ENCODE peak calls at places on chromosomes 4 and X, in six cellular contexts. R is RPMI7951, T is foreskin melanocyte, V is HCEC 1CT, L is posterior cingulate gyrus, Y is substantia nigra. D is an unnamed sample.

GRCh38 chr4:174425669-174426068 is 96.6 kb downstream of the HPGD start:
- DNase-seq in Y (no peak), V (no peak), T (no peak), R (no peak), L (no peak), D (no peak)

GRCh38 chrX:18401848-18402213 is 23.6 kb upstream of the CDKL5 start:
- DNase-seq in R (no peak), L (no peak), V (no peak), T (no peak), Y (no peak), D (no peak)

GRCh38 chr4:29553842-29554241 is 1166.3 kb upstream of the PCDH7 start:
- DNase-seq in R (no peak), T (no peak), L (no peak), Y (no peak), V (no peak), D (no peak)

GRCh38 chr4:41375561-41375960 is 118.8 kb downstream of the UCHL1 start:
- DNase-seq in Y (no peak), T (no peak), L (no peak), V (no peak), R (no peak), D (no peak)

GRCh38 chr4:522911-523443 is 24.0 kb downstream of the PIGG start:
- DNase-seq in Y (no peak), V (no peak), T (no peak), L (no peak), R (no peak), D (no peak)

GRCh38 chr4:100461796-100462195 is 56.0 kb downstream of the EMCN start:
- DNase-seq in Y (no peak), V (no peak), R (no peak), L (no peak), T (no peak), D (no peak)

GRCh38 chrX:39736219-39737211 is 361.2 kb downstream of the BCOR start:
- DNase-seq in V (peak), R (peak), Y (no peak), L (no peak), T (no peak), D (no peak)

GRCh38 chr4:15197005-15197404 is 194.7 kb downstream of the CPEB2 start:
- DNase-seq in T (peak), V (peak), Y (no peak), L (no peak), R (peak), D (peak)

GRCh38 chr4:186808635-186809018 is 85.0 kb upstream of the FAT1 start:
- DNase-seq in V (peak), T (no peak), L (no peak), Y (no peak), R (peak), D (no peak)

GRCh38 chr4:174496631-174497442 is 25.5 kb downstream of the HPGD start:
- DNase-seq in T (no peak), V (no peak), L (no peak), Y (no peak), R (no peak), D (no peak)

GRCh38 chr4:139872274-139872673 is 206.7 kb downstream of the MGST2 start:
- DNase-seq in L (no peak), R (peak), T (no peak), V (peak), Y (no peak), D (no peak)

GRCh38 chrX:47831788-47832187 is 4.9 kb upstream of the ZNF81 start:
- DNase-seq in L (peak), V (no peak), T (no peak), Y (no peak), R (peak), D (peak)

GRCh38 chrX:16869393-16870094 is 618 bp downstream of the RBBP7 start:
- DNase-seq in Y (no peak), V (peak), L (no peak), T (no peak), R (peak), D (peak)

GRCh38 chr4:42425146-42426065 is 28.1 kb downstream of the SHISA3 start:
- DNase-seq in Y (no peak), T (no peak), L (no peak), R (no peak), V (no peak), D (no peak)

GRCh38 chr4:138673053-138673452 is 342.5 kb upstream of the NOCT start:
- DNase-seq in T (no peak), L (no peak), V (no peak), Y (no peak), R (no peak), D (no peak)

GRCh38 chr4:53346920-53347852 is 18.7 kb downstream of the SCFD2 start:
- DNase-seq in V (peak), T (peak), R (peak), Y (no peak), L (no peak), D (no peak)

GRCh38 chrX:18607966-18608365 is 63.9 kb downstream of the RS1 start:
- DNase-seq in T (no peak), R (no peak), V (no peak), Y (no peak), L (no peak), D (no peak)

GRCh38 chr4:75036046-75036445 is 103.1 kb downstream of the PARM1 start:
- DNase-seq in Y (no peak), R (no peak), T (no peak), L (no peak), V (no peak), D (no peak)

GRCh38 chrX:47683171-47684145 is 24.5 kb upstream of the UXT start:
- DNase-seq in V (peak), T (no peak), L (no peak), R (no peak), Y (no peak), D (no peak)

GRCh38 chr4:145531193-145531592 is 49.5 kb downstream of the SMAD1 start:
- DNase-seq in L (peak), Y (no peak), V (no peak), T (no peak), R (peak), D (no peak)

GRCh38 chrX:17580529-17581155 is 156.7 kb upstream of the SCML1 start:
- DNase-seq in L (no peak), V (peak), R (peak), T (no peak), Y (no peak), D (no peak)

GRCh38 chrX:72306085-72306801 is 529 bp upstream of the CITED1 start:
- DNase-seq in L (no peak), R (peak), T (no peak), Y (no peak), V (no peak), D (peak)

GRCh38 chr4:83259586-83259985 is 25.0 kb downstream of the COQ2 start:
- DNase-seq in T (no peak), V (no peak), L (no peak), Y (no peak), R (no peak), D (no peak)

GRCh38 chrX:123818243-123818642 is 41.6 kb upstream of the XIAP start:
- DNase-seq in T (no peak), V (peak), R (peak), L (no peak), Y (no peak), D (no peak)